ENCODE peak calls at places on chromosome 22, in nine cellular contexts. T, M, A, R, K, Y, X, V and I are unnamed samples.
A peak's percentile ranks its signal among the peaks of the same experiment; 100 is the strongest.

GRCh38 chr22:33985506-33985905 is 65.2 kb upstream of the LARGE1 start:
- DNase-seq in T (no peak), M (no peak), A (no peak), R (no peak), K (no peak), Y (no peak), X (no peak), V (no peak), I (no peak)

GRCh38 chr22:20783300-20783673 is 9.4 kb downstream of the SERPIND1 start:
- DNase-seq in T (no peak), M (no peak), A (no peak), R (no peak), K (no peak), Y (no peak), X (no peak), V (no peak), I (no peak)

GRCh38 chr22:44154431-44154942 is 26.2 kb upstream of the PARVG start:
- DNase-seq in T (no peak), M (no peak), A (no peak), R (no peak), K (no peak), Y (no peak), X (no peak), V (no peak), I (no peak)

GRCh38 chr22:30265851-30266444 is 703 bp downstream of the OSM start:
- DNase-seq in T (no peak), M (no peak), A (no peak), R (no peak), K (peak; percentile 75), Y (no peak), X (no peak), V (peak; percentile 72), I (peak; percentile 92)

GRCh38 chr22:22942511-22943329 is 55.1 kb downstream of the IGLL5 start:
- DNase-seq in T (no peak), M (peak; percentile 51), A (peak; percentile 59), R (peak; percentile 2), K (peak; percentile 50), Y (peak; percentile 54), X (peak; percentile 39), V (no peak), I (peak; percentile 91)

GRCh38 chr22:36296690-36297089 is 43.8 kb downstream of the APOL1 start:
- DNase-seq in T (no peak), M (no peak), A (no peak), R (no peak), K (no peak), Y (no peak), X (no peak), V (no peak), I (no peak)

GRCh38 chr22:41429232-41429945 is 17.2 kb downstream of the TOB2 start:
- DNase-seq in T (no peak), M (no peak), A (peak; percentile 42), R (no peak), K (no peak), Y (no peak), X (no peak), V (no peak), I (no peak)

GRCh38 chr22:26996156-26996555 is 338.8 kb downstream of the MIAT start:
- DNase-seq in T (no peak), M (no peak), A (no peak), R (no peak), K (no peak), Y (no peak), X (no peak), V (no peak), I (no peak)

GRCh38 chr22:49664371-49664881 is 163.2 kb downstream of the BRD1 start:
- DNase-seq in T (no peak), M (no peak), A (no peak), R (no peak), K (no peak), Y (no peak), X (no peak), V (no peak), I (no peak)

GRCh38 chr22:37654556-37655251 is 3.8 kb upstream of the PDXP start:
- DNase-seq in T (no peak), M (no peak), A (no peak), R (no peak), K (no peak), Y (no peak), X (no peak), V (no peak), I (no peak)

GRCh38 chr22:32482708-32483107 is 8.1 kb downstream of the FBXO7 start:
- DNase-seq in T (no peak), M (no peak), A (no peak), R (no peak), K (no peak), Y (no peak), X (no peak), V (no peak), I (no peak)

GRCh38 chr22:38834215-38834953 is 9.4 kb downstream of the NPTXR start:
- DNase-seq in T (no peak), M (no peak), A (no peak), R (no peak), K (no peak), Y (no peak), X (no peak), V (no peak), I (no peak)

GRCh38 chr22:49632199-49633009 is 195.3 kb downstream of the BRD1 start:
- DNase-seq in T (peak; percentile 40), M (no peak), A (no peak), R (no peak), K (no peak), Y (peak; percentile 54), X (peak; percentile 26), V (no peak), I (no peak)

GRCh38 chr22:48489551-48490512 is 1337.8 kb downstream of the BRD1 start:
- DNase-seq in T (no peak), M (no peak), A (peak; percentile 8), R (no peak), K (no peak), Y (no peak), X (no peak), V (no peak), I (no peak)

GRCh38 chr22:46462726-46463371 is 74.6 kb downstream of the CELSR1 start:
- DNase-seq in T (no peak), M (peak; percentile 61), A (peak; percentile 87), R (no peak), K (no peak), Y (peak; percentile 79), X (no peak), V (no peak), I (no peak)

GRCh38 chr22:19122752-19123492 is 710 bp upstream of the DGCR2 start:
- DNase-seq in T (no peak), M (peak; percentile 7), A (peak; percentile 26), R (no peak), K (no peak), Y (no peak), X (peak; percentile 15), V (no peak), I (no peak)

GRCh38 chr22:39966522-39966921 is 6.3 kb downstream of the TMA7B start:
- DNase-seq in T (no peak), M (no peak), A (no peak), R (no peak), K (no peak), Y (no peak), X (no peak), V (no peak), I (no peak)

GRCh38 chr22:45337536-45337935 is 27.8 kb downstream of the FAM118A start:
- DNase-seq in T (no peak), M (no peak), A (no peak), R (no peak), K (no peak), Y (no peak), X (no peak), V (no peak), I (no peak)

GRCh38 chr22:46047841-46048595 is 71.1 kb upstream of the WNT7B start:
- DNase-seq in T (peak; percentile 26), M (no peak), A (no peak), R (no peak), K (no peak), Y (no peak), X (no peak), V (no peak), I (no peak)

GRCh38 chr22:37370306-37370979 is 56.8 kb downstream of the ELFN2 start:
- DNase-seq in T (no peak), M (no peak), A (no peak), R (no peak), K (no peak), Y (no peak), X (peak; percentile 39), V (no peak), I (peak; percentile 9)

GRCh38 chr22:49157529-49158339 is 669.9 kb downstream of the BRD1 start:
- DNase-seq in T (no peak), M (no peak), A (no peak), R (no peak), K (no peak), Y (no peak), X (no peak), V (no peak), I (no peak)

GRCh38 chr22:28907311-28908008 is 24.1 kb downstream of the ZNRF3 start:
- DNase-seq in T (no peak), M (no peak), A (no peak), R (no peak), K (no peak), Y (no peak), X (no peak), V (no peak), I (no peak)

GRCh38 chr22:30301995-30302809 is 12.9 kb upstream of the CASTOR1 start:
- DNase-seq in T (no peak), M (peak; percentile 42), A (peak; percentile 51), R (peak; percentile 76), K (no peak), Y (no peak), X (no peak), V (no peak), I (no peak)

GRCh38 chr22:18031670-18032454 is 7.5 kb upstream of the MICAL3 start:
- DNase-seq in T (peak; percentile 31), M (peak; percentile 98), A (peak; percentile 98), R (peak; percentile 49), K (no peak), Y (peak; percentile 97), X (no peak), V (no peak), I (no peak)

GRCh38 chr22:18994780-18995711 is 59.0 kb upstream of the PRODH start:
- DNase-seq in T (no peak), M (no peak), A (no peak), R (no peak), K (no peak), Y (peak; percentile 58), X (no peak), V (no peak), I (no peak)

GRCh38 chr22:26970809-26971394 is 313.5 kb downstream of the MIAT start:
- DNase-seq in T (no peak), M (no peak), A (no peak), R (no peak), K (no peak), Y (no peak), X (no peak), V (no peak), I (no peak)

GRCh38 chr22:30485362-30485988 is 13.7 kb upstream of the SEC14L3 start:
- DNase-seq in T (peak; percentile 31), M (peak; percentile 31), A (peak; percentile 60), R (peak; percentile 10), K (peak; percentile 63), Y (peak; percentile 47), X (peak; percentile 30), V (peak; percentile 22), I (peak; percentile 75)

GRCh38 chr22:30286813-30287625 is 2.3 kb downstream of the CASTOR1 start:
- DNase-seq in T (peak; percentile 50), M (no peak), A (peak; percentile 57), R (no peak), K (peak; percentile 78), Y (peak; percentile 59), X (no peak), V (peak; percentile 65), I (peak; percentile 86)

GRCh38 chr22:44357296-44357961 is 44.7 kb upstream of the SHISAL1 start:
- DNase-seq in T (no peak), M (no peak), A (no peak), R (no peak), K (no peak), Y (no peak), X (no peak), V (no peak), I (no peak)